ENCODE peak calls at places on chromosomes 5 and 9, in nine cellular contexts. Y is germinal center; S is osteocyte; C is putamen; U is HS-27A; L is GOT3; T is NCI-H2171 treated with DMSO at 0.1 percent for 48 hours; W is naive thymus-derived CD8-positive, alpha-beta T cell; B is HTR-8/SVneo. A is an unnamed sample.

GRCh38 chr9:130660683-130661460 is 3.5 kb upstream of the PRDM12 start:
- DNase-seq in U (no peak), W (no peak), T (no peak), S (no peak), L (no peak), Y (no peak), B (no peak), C (no peak), A (no peak)

GRCh38 chr5:149094996-149095395 is 32.1 kb upstream of the SH3TC2 start:
- DNase-seq in T (no peak), B (no peak), S (no peak), W (no peak), C (no peak), L (no peak), U (no peak), Y (no peak), A (no peak)

GRCh38 chr9:19113964-19114679 is 11.4 kb upstream of the HAUS6 start:
- DNase-seq in U (no peak), Y (no peak), S (peak), B (no peak), T (no peak), L (no peak), C (no peak), W (no peak), A (no peak)

GRCh38 chr9:89978185-89978584 is 373.4 kb downstream of the GADD45G start:
- DNase-seq in Y (no peak), L (no peak), S (no peak), B (no peak), U (no peak), T (peak), C (no peak), W (no peak), A (peak)

GRCh38 chr5:10695759-10696543 is 65.1 kb downstream of the DAP start:
- DNase-seq in Y (no peak), T (no peak), S (no peak), W (no peak), L (no peak), B (no peak), C (no peak), U (no peak), A (no peak)

GRCh38 chr5:173670791-173671120 is 54.3 kb upstream of the BOD1 start:
- DNase-seq in C (no peak), S (no peak), L (no peak), U (no peak), T (no peak), Y (no peak), B (no peak), W (no peak), A (no peak)

GRCh38 chr5:127844631-127845030 is 141.4 kb downstream of the CCDC192 start:
- DNase-seq in L (no peak), C (peak), W (no peak), B (no peak), U (no peak), Y (no peak), T (peak), S (no peak), A (peak)

GRCh38 chr9:129270903-129271431 is 92.9 kb upstream of the IER5L start:
- DNase-seq in B (no peak), C (no peak), W (no peak), L (peak), Y (no peak), S (no peak), T (no peak), U (peak), A (peak)

GRCh38 chr5:176806137-176806536 is 4.2 kb upstream of the UNC5A start:
- DNase-seq in S (no peak), C (no peak), U (no peak), L (no peak), B (no peak), Y (no peak), W (no peak), T (no peak), A (peak)

GRCh38 chr5:13354611-13355010 is 589.9 kb downstream of the DNAH5 start:
- DNase-seq in S (no peak), T (no peak), B (no peak), C (no peak), L (no peak), U (no peak), W (no peak), Y (no peak), A (peak)

GRCh38 chr9:89381308-89381609 is 63.0 kb downstream of the SECISBP2 start:
- DNase-seq in C (no peak), T (no peak), L (no peak), B (no peak), Y (no peak), U (no peak), W (no peak), S (no peak), A (no peak)

GRCh38 chr9:35696520-35697215 is 6.9 kb upstream of the TPM2 start:
- DNase-seq in S (no peak), U (no peak), L (no peak), Y (peak), T (peak), C (peak), W (peak), B (peak), A (peak)

GRCh38 chr5:140232731-140233130 is 57.7 kb downstream of the CYSTM1 start:
- DNase-seq in W (no peak), B (no peak), L (no peak), C (no peak), Y (no peak), S (no peak), T (no peak), U (no peak), A (no peak)

GRCh38 chr5:6253846-6254245 is 124.5 kb downstream of the MED10 start:
- DNase-seq in S (peak), U (no peak), C (no peak), B (no peak), T (no peak), L (no peak), W (no peak), Y (no peak), A (no peak)

GRCh38 chr5:141734501-141735231 is 52.6 kb upstream of the ARAP3 start:
- DNase-seq in S (peak), L (no peak), C (no peak), T (peak), Y (peak), U (peak), B (peak), W (no peak), A (peak)

GRCh38 chr9:21265421-21266189 is 25.8 kb upstream of the IFNA14 start:
- DNase-seq in C (no peak), T (no peak), U (no peak), Y (no peak), S (no peak), B (no peak), L (no peak), W (no peak), A (no peak)

GRCh38 chr9:76459691-76460635 is 981 bp downstream of the GCNT1 start:
- DNase-seq in W (no peak), B (peak), T (no peak), U (peak), C (peak), Y (peak), S (no peak), L (no peak), A (peak)

GRCh38 chr9:6498982-6499381 is 86.0 kb downstream of the UHRF2 start:
- DNase-seq in Y (no peak), U (no peak), L (no peak), W (no peak), C (no peak), B (no peak), T (no peak), S (no peak), A (peak)

GRCh38 chr5:107542428-107542827 is 128.3 kb downstream of the EFNA5 start:
- DNase-seq in C (no peak), W (no peak), Y (no peak), T (peak), L (no peak), B (peak), U (peak), S (no peak), A (peak)

GRCh38 chr9:6055213-6055612 is 39.8 kb upstream of the RANBP6 start:
- DNase-seq in W (no peak), C (peak), L (no peak), T (peak), Y (peak), B (peak), U (peak), S (no peak), A (peak)

GRCh38 chr9:121748080-121748479 is 96.6 kb downstream of the DAB2IP start:
- DNase-seq in S (no peak), U (no peak), C (no peak), L (no peak), T (no peak), Y (no peak), B (no peak), W (no peak), A (peak)

GRCh38 chr5:95720094-95720793 is 10.9 kb upstream of the RHOBTB3 start:
- DNase-seq in W (no peak), S (no peak), C (no peak), L (no peak), Y (no peak), T (no peak), U (no peak), B (no peak), A (no peak)

GRCh38 chr9:77003366-77003765 is 16.1 kb upstream of the FOXB2 start:
- DNase-seq in C (no peak), B (no peak), T (no peak), W (no peak), Y (no peak), U (no peak), S (no peak), L (no peak), A (no peak)

GRCh38 chr9:124353166-124353768 is 62.0 kb downstream of the PSMB7 start:
- DNase-seq in Y (no peak), W (no peak), C (no peak), S (no peak), T (no peak), U (no peak), L (no peak), B (no peak), A (no peak)

GRCh38 chr5:176173647-176174046 is 64.6 kb upstream of the SIMC1 start:
- DNase-seq in B (no peak), C (no peak), W (no peak), T (no peak), U (no peak), Y (no peak), S (peak), L (no peak), A (no peak)

GRCh38 chr5:168296687-168297086 is 5.2 kb downstream of the WWC1 start:
- DNase-seq in Y (no peak), T (no peak), L (no peak), B (no peak), U (no peak), S (no peak), C (no peak), W (no peak), A (no peak)

GRCh38 chr5:141811287-141812155 is 66.7 kb downstream of the PCDH1 start:
- DNase-seq in Y (peak), T (no peak), W (peak), L (no peak), C (no peak), S (no peak), U (no peak), B (peak), A (no peak)

GRCh38 chr9:129884220-129885017 is 49.2 kb downstream of the USP20 start:
- DNase-seq in Y (peak), S (no peak), B (peak), T (peak), L (no peak), W (peak), C (peak), U (no peak), A (peak)

GRCh38 chr9:36928670-36929349 is 105.3 kb downstream of the PAX5 start:
- DNase-seq in C (no peak), Y (no peak), T (no peak), B (peak), L (no peak), U (no peak), W (no peak), S (no peak), A (peak)

GRCh38 chr5:22699319-22699718 is 153.8 kb downstream of the CDH12 start:
- DNase-seq in T (no peak), C (no peak), U (no peak), Y (no peak), W (no peak), B (no peak), S (no peak), L (no peak), A (no peak)

GRCh38 chr5:91491229-91491628 is 108.1 kb upstream of the ARRDC3 start:
- DNase-seq in W (no peak), S (no peak), U (no peak), Y (no peak), C (no peak), B (no peak), L (no peak), T (no peak), A (no peak)

GRCh38 chr5:71752441-71753190 is 33.5 kb downstream of the CARTPT start:
- DNase-seq in C (no peak), S (no peak), L (no peak), W (no peak), U (no peak), T (no peak), B (no peak), Y (no peak), A (no peak)

GRCh38 chr5:8650197-8650596 is 781.2 kb downstream of the MTRR start:
- DNase-seq in U (peak), L (no peak), W (no peak), S (no peak), B (no peak), Y (no peak), C (no peak), T (peak), A (peak)

A was measured in astrocyte of the spinal cord.